ENCODE peak calls at places on chromosomes 1 and 21, in four cellular contexts. D is heart left ventricle, J is spleen, Z is ovary. M is an unnamed sample.

GRCh38 chr1:212514056-212514614 is 81.4 kb downstream of the NENF start:
- DNase-seq in D (peak; percentile 59), J (no peak), Z (no peak), M (peak; percentile 54)

GRCh38 chr1:212688338-212689047 is 11.1 kb downstream of the BATF3 start:
- DNase-seq in D (no peak), J (no peak), Z (no peak), M (no peak)

GRCh38 chr1:169484683-169485426 is 889 bp downstream of the SLC19A2 start:
- DNase-seq in D (peak; percentile 45), J (no peak), Z (peak; percentile 69), M (peak; percentile 72)

GRCh38 chr1:51063121-51063520 is 38.9 kb upstream of the C1orf185 start:
- DNase-seq in D (no peak), J (no peak), Z (no peak), M (no peak)

GRCh38 chr1:40162791-40163441 is 1.7 kb downstream of the RLF start:
- DNase-seq in D (no peak), J (no peak), Z (no peak), M (no peak)

GRCh38 chr1:230261918-230262650 is 164.0 kb downstream of the PGBD5 start:
- DNase-seq in D (no peak), J (peak; percentile 35), Z (no peak), M (no peak)

GRCh38 chr1:156281281-156282142 is 1.1 kb downstream of the SMG5 start:
- DNase-seq in D (peak; percentile 80), J (no peak), Z (no peak), M (no peak)

GRCh38 chr1:109312978-109313775 is 6.4 kb upstream of the MYBPHL start:
- DNase-seq in D (no peak), J (no peak), Z (no peak), M (no peak)

GRCh38 chr1:38586993-38587646 is 272.5 kb downstream of the RRAGC start:
- DNase-seq in D (no peak), J (peak; percentile 87), Z (no peak), M (peak; percentile 38)

GRCh38 chr1:171985639-171986038 is 144.3 kb downstream of the DNM3 start:
- DNase-seq in D (peak; percentile 8), J (no peak), Z (no peak), M (no peak)

GRCh38 chr1:112714313-112715263 is 544 bp downstream of the PPM1J start:
- DNase-seq in D (no peak), J (peak; percentile 94), Z (peak; percentile 68), M (peak; percentile 28)

GRCh38 chr1:62281922-62282555 is 37.2 kb downstream of the KANK4 start:
- DNase-seq in D (no peak), J (no peak), Z (no peak), M (no peak)

GRCh38 chr21:16993416-16994044 is 519.3 kb upstream of the CXADR start:
- DNase-seq in D (no peak), J (no peak), Z (no peak), M (no peak)

GRCh38 chr21:25733859-25734653 is 648 bp downstream of the ATP5PF start:
- DNase-seq in D (peak; percentile 30), J (peak; percentile 94), Z (no peak), M (peak; percentile 16)

GRCh38 chr21:25732091-25732760 is 2.5 kb downstream of the ATP5PF start:
- DNase-seq in D (no peak), J (no peak), Z (no peak), M (no peak)

GRCh38 chr21:25735895-25736597 is 1.3 kb downstream of the GABPA start:
- DNase-seq in D (no peak), J (no peak), Z (no peak), M (no peak)

GRCh38 chr21:25735221-25735894 is 586 bp downstream of the GABPA start:
- DNase-seq in D (peak; percentile 94), J (peak; percentile 97), Z (peak; percentile 91), M (peak; percentile 94)

GRCh38 chr21:25734654-25735220 is at the start of the genes ATP5PF and GABPA:
- DNase-seq in D (peak; percentile 98), J (peak; percentile 99), Z (peak; percentile 96), M (peak; percentile 97)
- TF ChIP-seq POLR2A in D (peak; percentile 84), J (peak; percentile 53), Z (peak; percentile 59), M (peak; percentile 93)

DNA sequence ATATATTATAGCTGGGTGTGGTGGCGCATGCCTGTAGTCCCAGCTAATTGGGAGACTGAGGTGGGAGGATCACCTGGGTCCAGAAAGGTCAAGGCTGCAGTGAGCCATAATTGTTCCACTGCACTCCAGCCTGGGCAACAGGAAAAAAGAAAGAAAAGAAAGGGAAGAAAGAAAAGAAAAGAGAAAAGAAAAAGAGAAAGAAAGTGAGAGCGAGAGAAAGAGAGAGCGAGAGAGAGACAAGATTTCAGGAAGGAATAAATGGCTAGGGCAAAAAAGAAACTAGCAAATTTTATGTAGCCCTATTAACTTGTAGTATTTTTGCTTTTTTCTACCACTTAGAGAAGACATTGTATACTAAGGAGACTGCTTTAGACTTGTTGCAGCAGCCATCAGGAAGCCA is 6.2 kb downstream of the NRAS start:
- DNase-seq in D (no peak), J (no peak), Z (no peak), M (no peak)
- TF ChIP-seq CTCF in D (no peak), J (no peak), Z (no peak), M (no peak)

GRCh38 chr1:115183158-115183557 is 93.9 kb upstream of the TSPAN2 start:
- DNase-seq in D (no peak), J (no peak), Z (no peak), M (no peak)

GRCh38 chr1:115184951-115185331 is 95.6 kb upstream of the TSPAN2 start:
- DNase-seq in D (no peak), J (no peak), Z (no peak), M (no peak)

GRCh38 chr1:115183711-115184259 is 94.5 kb upstream of the TSPAN2 start:
- DNase-seq in D (no peak), J (no peak), Z (peak; percentile 42), M (no peak)

GRCh38 chr1:115185351-115185750 is 96.0 kb upstream of the TSPAN2 start:
- DNase-seq in D (no peak), J (no peak), Z (no peak), M (no peak)

GRCh38 chr1:115184260-115184950 is 95.1 kb upstream of the TSPAN2 start:
- DNase-seq in D (no peak), J (no peak), Z (no peak), M (no peak)
- H3K27ac ChIP-seq in D (peak overlapping the region; percentile 96), J (no peak overlapping the region), Z (no peak overlapping the region), M (no peak overlapping the region)

GRCh38 chr1:1318777-1319645 is 5.4 kb downstream of the INTS11 start:
- DNase-seq in D (no peak), J (no peak), Z (peak; percentile 48), M (no peak)

GRCh38 chr1:1319646-1319941 is 4.9 kb downstream of the INTS11 start:
- DNase-seq in D (no peak), J (no peak), Z (no peak), M (no peak)

GRCh38 chr1:1318131-1318652 is 6.3 kb downstream of the INTS11 start:
- DNase-seq in D (peak; percentile 72), J (no peak), Z (peak; percentile 91), M (peak; percentile 86)

GRCh38 chr1:1315435-1315901 is 7.1 kb downstream of the PUSL1 start:
- DNase-seq in D (no peak), J (no peak), Z (no peak), M (no peak)

DNA sequence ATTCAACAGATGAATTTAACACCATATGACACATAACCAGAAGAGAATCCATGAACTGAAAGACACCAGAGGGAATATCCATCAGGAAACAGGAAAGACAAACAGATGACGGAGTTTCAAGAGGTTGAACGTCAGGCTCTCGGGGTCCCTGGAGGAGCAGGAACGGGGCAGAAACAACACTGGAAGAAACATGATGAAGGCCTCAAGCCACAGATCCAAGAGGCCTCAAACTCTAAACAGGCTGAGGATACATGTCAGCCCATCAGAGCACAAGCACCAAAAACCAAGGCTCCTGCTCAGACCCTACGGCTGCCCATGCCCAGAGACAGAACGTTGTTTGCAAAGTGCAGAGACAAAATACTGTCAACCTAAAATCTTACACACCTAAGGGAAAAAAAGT is 7.0 kb downstream of the INTS11 start:
- DNase-seq in D (no peak), J (no peak), Z (no peak), M (no peak)
- TF ChIP-seq POLR2A in D (no peak), J (no peak), Z (no peak), M (no peak)

DNA sequence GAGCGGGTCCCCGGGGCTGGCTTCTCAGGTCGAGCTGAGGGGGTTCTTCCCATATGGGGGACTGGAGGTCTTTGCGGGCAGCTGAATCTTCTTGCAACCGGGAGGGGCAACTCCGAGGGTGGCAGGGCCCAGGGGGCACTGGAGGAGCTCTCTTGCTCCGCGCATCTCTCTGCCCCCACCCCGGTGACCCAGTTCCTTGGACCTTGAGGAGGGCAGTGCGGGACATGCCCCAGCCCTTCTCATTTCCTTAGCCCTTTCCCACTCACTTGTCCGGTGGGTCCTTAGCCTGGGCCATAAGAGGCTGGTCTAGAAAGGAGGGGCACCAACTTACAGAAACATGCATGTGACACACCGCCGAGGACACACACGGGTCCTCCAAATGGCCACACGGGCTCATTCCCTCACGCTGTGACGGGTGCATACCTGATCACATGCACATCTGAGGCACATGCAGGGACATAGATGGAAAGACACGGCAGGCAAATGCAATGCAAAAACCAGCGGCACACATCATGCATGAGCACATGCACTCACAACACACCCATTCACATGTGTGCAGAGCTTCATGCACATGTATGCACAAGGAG is 630 bp downstream of the HPCA start:
- DNase-seq in D (no peak), J (no peak), Z (no peak), M (no peak)
- TF ChIP-seq CTCF in D (peak; percentile 2), J (no peak), Z (no peak), M (no peak)

GRCh38 chr1:46148318-46148717 is 15.9 kb upstream of the PIK3R3 start:
- DNase-seq in D (no peak), J (no peak), Z (no peak), M (no peak)

GRCh38 chr1:46150085-46150484 is 17.7 kb upstream of the PIK3R3 start:
- DNase-seq in D (no peak), J (no peak), Z (no peak), M (no peak)

GRCh38 chr1:46153228-46153627 is 20.8 kb upstream of the PIK3R3 start:
- DNase-seq in D (no peak), J (no peak), Z (no peak), M (no peak)

GRCh38 chr1:46153732-46154131 is 21.2 kb upstream of the TSPAN1 start:
- DNase-seq in D (no peak), J (no peak), Z (no peak), M (no peak)

DNA sequence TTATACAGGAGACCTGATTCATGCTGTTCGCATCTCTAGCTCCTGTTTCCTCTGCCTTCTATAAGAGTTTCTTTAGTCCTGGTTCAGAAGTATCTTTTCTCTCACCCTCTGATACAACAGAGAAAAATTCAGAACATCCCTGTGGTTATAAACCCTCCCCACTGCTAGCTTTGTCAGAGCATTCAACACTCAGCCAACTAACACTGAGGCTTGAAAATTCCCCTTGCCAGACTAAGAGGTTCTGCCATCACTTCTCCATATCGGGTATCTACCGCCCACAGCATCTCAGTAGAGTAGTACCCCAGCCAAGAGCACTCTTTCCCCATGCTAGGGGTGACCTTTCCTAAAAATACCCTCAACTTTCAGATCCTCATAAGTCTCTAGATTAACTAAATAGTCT is 19.6 kb upstream of the PIK3R3 start:
- DNase-seq in D (no peak), J (no peak), Z (no peak), M (no peak)
- H3K27ac ChIP-seq in D (no peak overlapping the region), J (no peak overlapping the region), Z (no peak overlapping the region), M (no peak overlapping the region)

GRCh38 chr1:106134561-106134960 is 921.9 kb upstream of the PRMT6 start:
- DNase-seq in D (no peak), J (no peak), Z (no peak), M (no peak)
- TF ChIP-seq POLR2A in D (no peak), J (no peak), Z (no peak), M (no peak)

GRCh38 chr21:36806103-36806502 is 107.2 kb downstream of the SIM2 start:
- DNase-seq in D (no peak), J (no peak), Z (no peak), M (no peak)
- TF ChIP-seq CTCF in D (no peak), J (no peak), Z (no peak), M (no peak)